ENCODE peak calls at places on chromosome 9, in ten cellular contexts. H is Panc1, F is stomach, O is GM23338, R is A549, I is body of pancreas, E is cardiac muscle cell, V is heart right ventricle, G is PC-9, P is AG09319. J is an unnamed sample.

GRCh38 chr9:79273311-79273710 is 298.5 kb upstream of the TLE4 start:
- DNase-seq in H (no peak), F (no peak), O (no peak), R (no peak), I (no peak), E (no peak), V (no peak), G (no peak), P (no peak), J (no peak)

GRCh38 chr9:84137968-84138367 is 157.4 kb downstream of the RMI1 start:
- DNase-seq in H (no peak), F (no peak), O (no peak), R (no peak), I (peak; percentile 28), E (no peak), V (no peak), G (no peak), P (no peak), J (no peak)

GRCh38 chr9:83472764-83473163 is 65.4 kb downstream of the FRMD3 start:
- DNase-seq in H (no peak), F (no peak), O (no peak), R (no peak), I (peak; percentile 25), E (no peak), V (no peak), G (no peak), P (no peak), J (no peak)

GRCh38 chr9:96604005-96604320 is 15.7 kb downstream of the CDC14B start:
- DNase-seq in H (no peak), F (no peak), O (no peak), R (no peak), I (no peak), E (no peak), V (no peak), G (no peak), P (no peak), J (no peak)

GRCh38 chr9:129840024-129840423 is 4.8 kb downstream of the USP20 start:
- DNase-seq in H (no peak), F (no peak), O (no peak), R (no peak), I (no peak), E (no peak), V (no peak), G (no peak), P (no peak), J (no peak)

GRCh38 chr9:13575558-13575957 is 296.1 kb upstream of the MPDZ start:
- DNase-seq in H (no peak), F (no peak), O (no peak), R (no peak), I (no peak), E (no peak), V (peak; percentile 74), G (no peak), P (no peak), J (peak; percentile 30)

GRCh38 chr9:19209188-19209587 is 21.3 kb upstream of the DENND4C start:
- DNase-seq in H (no peak), F (no peak), O (no peak), R (no peak), I (no peak), E (no peak), V (no peak), G (no peak), P (no peak), J (no peak)

GRCh38 chr9:36962721-36963120 is 71.3 kb downstream of the PAX5 start:
- DNase-seq in H (no peak), F (no peak), O (no peak), R (no peak), I (no peak), E (no peak), V (no peak), G (no peak), P (no peak), J (no peak)

GRCh38 chr9:77981332-77981731 is 50.3 kb downstream of the GNAQ start:
- DNase-seq in H (no peak), F (peak; percentile 63), O (no peak), R (no peak), I (peak; percentile 76), E (peak; percentile 45), V (no peak), G (peak; percentile 77), P (no peak), J (no peak)

GRCh38 chr9:92155221-92155620 is 40.0 kb upstream of the SPTLC1 start:
- DNase-seq in H (no peak), F (no peak), O (no peak), R (no peak), I (no peak), E (no peak), V (no peak), G (no peak), P (no peak), J (no peak)

GRCh38 chr9:92680166-92681119 is 10.5 kb upstream of the IPPK start:
- DNase-seq in H (no peak), F (no peak), O (no peak), R (no peak), I (no peak), E (no peak), V (no peak), G (peak; percentile 30), P (no peak), J (no peak)

GRCh38 chr9:26947736-26948135 is 694 bp upstream of the PLAA start:
- DNase-seq in H (no peak), F (no peak), O (peak; percentile 25), R (no peak), I (no peak), E (no peak), V (no peak), G (no peak), P (no peak), J (no peak)

GRCh38 chr9:13823021-13823420 is 490.9 kb downstream of the NFIB start:
- DNase-seq in H (no peak), F (no peak), O (no peak), R (no peak), I (no peak), E (no peak), V (no peak), G (no peak), P (no peak), J (no peak)

GRCh38 chr9:112487799-112488345 is 1.2 kb downstream of the KIAA1958 start:
- DNase-seq in H (no peak), F (no peak), O (no peak), R (no peak), I (no peak), E (peak; percentile 29), V (no peak), G (no peak), P (no peak), J (no peak)

GRCh38 chr9:83706703-83707517 is 848 bp downstream of the UBQLN1 start:
- DNase-seq in H (no peak), F (peak; percentile 34), O (peak; percentile 84), R (no peak), I (peak; percentile 34), E (peak; percentile 80), V (peak; percentile 38), G (peak; percentile 34), P (no peak), J (peak; percentile 80)

GRCh38 chr9:83355024-83355444 is 183.2 kb downstream of the FRMD3 start:
- DNase-seq in H (no peak), F (no peak), O (no peak), R (no peak), I (no peak), E (peak; percentile 62), V (peak; percentile 64), G (no peak), P (no peak), J (no peak)

DNA sequence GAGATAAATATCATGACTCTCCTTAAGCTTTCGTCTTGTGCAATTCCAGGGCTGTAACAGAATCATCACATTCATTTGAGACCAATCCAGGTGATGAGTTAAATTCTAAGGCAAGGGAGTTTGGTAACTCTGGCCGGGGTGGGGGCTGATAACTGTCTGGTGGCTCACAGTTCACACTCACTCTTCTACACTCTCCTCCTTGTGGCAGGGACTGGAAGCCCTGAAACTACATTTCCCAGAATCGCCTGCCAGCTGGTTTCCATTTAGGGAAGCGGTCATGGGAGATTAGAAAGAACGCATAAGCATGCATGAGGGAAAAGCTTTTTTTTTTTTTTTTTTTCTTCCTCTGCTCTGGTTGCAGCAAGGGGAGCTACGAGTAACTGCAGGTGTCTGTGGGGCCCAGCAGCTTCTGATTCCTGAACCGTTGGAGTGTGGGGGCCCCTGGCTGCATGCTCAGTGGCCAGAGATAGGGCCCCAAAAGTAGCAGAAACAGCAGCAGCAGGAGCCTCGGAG is 154.8 kb upstream of the TBC1D2 start:
- DNase-seq in H (no peak), F (no peak), O (peak; percentile 81), R (no peak), I (peak; percentile 23), E (peak; percentile 83), V (peak; percentile 62), G (no peak), P (peak; percentile 84), J (peak; percentile 41)
- TF ChIP-seq CTCF in H (no peak), F (no peak), O (no peak), R (no peak), I (no peak), E (peak; percentile 61), V (peak; percentile 48), G (no peak), P (peak; percentile 58), J (no peak)

GRCh38 chr9:88533951-88534455 is 975 bp upstream of the NXNL2 start:
- DNase-seq in H (no peak), F (peak; percentile 30), O (peak; percentile 68), R (peak; percentile 78), I (peak; percentile 20), E (peak; percentile 25), V (no peak), G (peak; percentile 72), P (peak; percentile 25), J (peak; percentile 40)
- TF ChIP-seq CTCF in H (no peak), F (no peak), O (no peak), R (no peak), I (no peak), E (no peak), V (no peak), G (no peak), P (peak; percentile 5), J (no peak)

GRCh38 chr9:71742703-71743102 is 25.6 kb downstream of the CEMIP2 start:
- DNase-seq in H (no peak), F (no peak), O (no peak), R (no peak), I (no peak), E (no peak), V (no peak), G (no peak), P (no peak), J (no peak)
- TF ChIP-seq CTCF in H (no peak), F (no peak), O (no peak), R (no peak), I (no peak), E (no peak), V (no peak), G (no peak), P (no peak), J (no peak)

DNA sequence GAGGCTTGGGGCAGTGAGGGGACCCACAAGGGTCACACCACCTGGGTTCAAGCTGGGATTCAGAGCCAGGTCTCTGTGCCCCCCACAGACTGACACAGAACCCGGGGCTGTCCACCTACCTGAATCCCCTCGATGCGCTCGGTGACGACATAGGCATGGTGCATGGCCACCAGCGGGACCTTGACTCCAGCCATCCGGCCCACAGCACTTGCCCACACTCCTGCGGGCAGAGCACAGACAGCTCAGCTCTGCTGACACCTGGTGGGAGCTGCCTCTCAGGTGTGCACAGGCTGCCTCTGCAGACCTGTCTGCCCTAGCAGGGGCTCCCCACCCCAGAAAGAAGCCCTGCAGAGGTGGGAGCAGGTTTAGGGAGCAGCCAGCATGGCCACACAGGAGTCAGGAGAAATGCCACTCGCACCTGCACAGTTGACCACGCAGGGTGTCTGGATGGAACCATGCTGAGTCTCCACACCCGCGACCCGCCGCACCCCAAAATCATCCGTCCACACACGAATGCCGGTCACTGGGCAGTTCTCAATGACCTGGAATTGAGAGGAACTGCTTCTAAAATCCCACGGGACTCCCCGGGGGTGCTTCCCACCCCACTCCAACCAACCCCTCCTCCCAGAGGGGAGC is 8.4 kb downstream of the SARDH start:
- DNase-seq in H (no peak), F (peak; percentile 21), O (no peak), R (no peak), I (no peak), E (no peak), V (no peak), G (no peak), P (no peak), J (no peak)
- TF ChIP-seq CTCF in H (no peak), F (no peak), O (peak; percentile 40), R (no peak), I (no peak), E (no peak), V (no peak), G (peak; percentile 23), P (no peak), J (no peak)